ENCODE peak calls at places on chromosomes 4 and X, in five cellular contexts. E, P, T, G and Q are unnamed samples.

GRCh38 chr4:1243451-1244080 is 5.4 kb downstream of the CTBP1 start:
- DNase-seq in E (no peak), P (no peak), T (no peak), G (no peak), Q (no peak)

GRCh38 chr4:144787365-144788263 is 141.7 kb downstream of the HHIP start:
- DNase-seq in E (peak), P (peak), T (peak), G (peak), Q (peak)

GRCh38 chr4:1404573-1405248 is 1.5 kb downstream of the NKX1-1 start:
- DNase-seq in E (no peak), P (no peak), T (no peak), G (no peak), Q (no peak)

GRCh38 chr4:40722576-40723161 is 27.1 kb upstream of the NSUN7 start:
- DNase-seq in E (no peak), P (peak), T (no peak), G (peak), Q (no peak)

GRCh38 chr4:128782076-128782715 is 27.3 kb upstream of the JADE1 start:
- DNase-seq in E (no peak), P (peak), T (no peak), G (no peak), Q (no peak)

GRCh38 chrX:18855919-18856644 is 127.8 kb downstream of the PHKA2 start:
- DNase-seq in E (peak), P (peak), T (no peak), G (peak), Q (peak)

GRCh38 chrX:320126-320783 is 1.7 kb upstream of the GTPBP6 start:
- DNase-seq in E (no peak), P (no peak), T (no peak), G (peak), Q (no peak)

GRCh38 chrX:111168314-111168713 is 72.3 kb downstream of the PAK3 start:
- DNase-seq in E (no peak), P (peak), T (no peak), G (peak), Q (peak)

GRCh38 chr4:89298788-89299152 is 8.8 kb downstream of the GPRIN3 start:
- DNase-seq in E (peak), P (no peak), T (no peak), G (no peak), Q (peak)

GRCh38 chrX:18676470-18676869 is 4.6 kb upstream of the RS1 start:
- DNase-seq in E (no peak), P (no peak), T (peak), G (peak), Q (no peak)

GRCh38 chrX:106802063-106802387 is 448 bp upstream of the TBC1D8B start:
- DNase-seq in E (no peak), P (no peak), T (peak), G (no peak), Q (no peak)

GRCh38 chr4:110344165-110344564 is 131.8 kb upstream of the ENPEP start:
- DNase-seq in E (peak), P (peak), T (peak), G (peak), Q (peak)

GRCh38 chr4:123405212-123405856 is 8.7 kb downstream of the SPRY1 start:
- DNase-seq in E (no peak), P (no peak), T (no peak), G (peak), Q (no peak)

GRCh38 chrX:24760601-24761000 is 66.9 kb downstream of the POLA1 start:
- DNase-seq in E (peak), P (no peak), T (no peak), G (peak), Q (peak)

GRCh38 chr4:40916880-40917279 is 167.1 kb downstream of the NSUN7 start:
- DNase-seq in E (no peak), P (peak), T (peak), G (peak), Q (no peak)

GRCh38 chrX:96432647-96433046 is 252.0 kb upstream of the DIAPH2 start:
- DNase-seq in E (peak), P (no peak), T (no peak), G (peak), Q (no peak)

GRCh38 chr4:40289366-40290188 is 45.6 kb upstream of the CHRNA9 start:
- DNase-seq in E (no peak), P (peak), T (no peak), G (no peak), Q (no peak)

GRCh38 chr4:147963839-147964238 is 232.0 kb downstream of the ARHGAP10 start:
- DNase-seq in E (no peak), P (no peak), T (no peak), G (no peak), Q (no peak)

GRCh38 chr4:127641524-127641923 is 8.8 kb downstream of the INTU start:
- DNase-seq in E (no peak), P (no peak), T (no peak), G (peak), Q (no peak)

GRCh38 chrX:107597264-107597663 is 31.0 kb upstream of the PRPS1 start:
- DNase-seq in E (no peak), P (no peak), T (no peak), G (no peak), Q (no peak)

GRCh38 chr4:46781434-46782092 is 127.5 kb downstream of the COX7B2 start:
- DNase-seq in E (no peak), P (no peak), T (no peak), G (no peak), Q (no peak)

GRCh38 chrX:135632353-135632752 is 81.1 kb upstream of the CT45A1 start:
- DNase-seq in E (no peak), P (peak), T (no peak), G (peak), Q (no peak)
- TF ChIP-seq CTCF in E (no peak), P (peak), T (peak), G (no peak), Q (no peak)

DNA sequence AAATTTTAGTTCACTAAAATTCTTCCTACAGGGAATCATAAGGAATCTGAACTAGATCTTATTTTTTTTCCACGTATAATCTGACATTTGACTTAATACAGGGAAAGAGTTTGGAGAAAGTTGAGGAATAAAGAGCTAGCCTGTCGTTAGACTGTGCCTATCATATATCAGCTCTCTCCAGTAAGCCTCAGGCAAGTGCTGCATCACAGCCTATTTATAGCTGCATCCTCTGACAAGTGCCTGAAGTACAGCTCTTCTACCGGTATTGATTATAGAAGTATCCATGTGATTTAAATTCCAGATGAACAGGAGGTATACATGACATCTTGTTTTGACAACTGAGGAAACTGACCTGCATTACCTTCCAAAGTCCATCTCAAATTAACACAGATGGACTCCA is 248.9 kb downstream of the TLL1 start:
- DNase-seq in E (no peak), P (no peak), T (no peak), G (no peak), Q (no peak)
- H3K4me3 ChIP-seq in E (no peak), P (no peak), T (no peak), G (no peak), Q (no peak)

DNA sequence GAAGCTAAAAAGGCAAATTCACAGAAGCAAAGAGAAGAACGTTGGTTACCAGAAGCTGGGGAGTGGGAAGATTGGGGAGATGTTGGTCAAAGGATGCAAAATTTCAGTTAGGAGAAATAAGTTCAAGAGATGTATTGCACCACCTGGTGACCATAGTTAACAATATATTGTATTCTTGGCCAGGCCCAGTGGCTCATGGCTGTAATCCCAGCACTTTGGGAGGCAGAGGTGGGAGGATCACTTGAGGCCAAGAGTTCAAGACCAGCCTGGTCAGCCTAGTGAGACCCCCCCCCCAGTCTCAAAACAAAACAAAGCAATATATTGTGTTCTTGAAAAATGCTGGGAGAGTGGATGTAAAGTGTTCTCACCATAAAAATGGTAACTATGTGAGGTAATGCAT is 67.9 kb downstream of the TAB3 start:
- DNase-seq in E (no peak), P (no peak), T (no peak), G (no peak), Q (no peak)
- TF ChIP-seq CTCF in E (no peak), P (no peak), T (no peak), G (no peak), Q (no peak)

GRCh38 chrX:48470833-48471118 is 716 bp upstream of the SLC38A5 start:
- DNase-seq in E (no peak), P (no peak), T (no peak), G (no peak), Q (no peak)

GRCh38 chrX:48467331-48467761 is 2.7 kb downstream of the SLC38A5 start:
- DNase-seq in E (no peak), P (no peak), T (no peak), G (no peak), Q (no peak)

GRCh38 chrX:48468247-48468671 is 1.8 kb downstream of the SLC38A5 start:
- DNase-seq in E (no peak), P (peak), T (no peak), G (no peak), Q (no peak)

GRCh38 chrX:48470110-48470832 is at the start of gene SLC38A5:
- DNase-seq in E (no peak), P (no peak), T (no peak), G (no peak), Q (no peak)

DNA sequence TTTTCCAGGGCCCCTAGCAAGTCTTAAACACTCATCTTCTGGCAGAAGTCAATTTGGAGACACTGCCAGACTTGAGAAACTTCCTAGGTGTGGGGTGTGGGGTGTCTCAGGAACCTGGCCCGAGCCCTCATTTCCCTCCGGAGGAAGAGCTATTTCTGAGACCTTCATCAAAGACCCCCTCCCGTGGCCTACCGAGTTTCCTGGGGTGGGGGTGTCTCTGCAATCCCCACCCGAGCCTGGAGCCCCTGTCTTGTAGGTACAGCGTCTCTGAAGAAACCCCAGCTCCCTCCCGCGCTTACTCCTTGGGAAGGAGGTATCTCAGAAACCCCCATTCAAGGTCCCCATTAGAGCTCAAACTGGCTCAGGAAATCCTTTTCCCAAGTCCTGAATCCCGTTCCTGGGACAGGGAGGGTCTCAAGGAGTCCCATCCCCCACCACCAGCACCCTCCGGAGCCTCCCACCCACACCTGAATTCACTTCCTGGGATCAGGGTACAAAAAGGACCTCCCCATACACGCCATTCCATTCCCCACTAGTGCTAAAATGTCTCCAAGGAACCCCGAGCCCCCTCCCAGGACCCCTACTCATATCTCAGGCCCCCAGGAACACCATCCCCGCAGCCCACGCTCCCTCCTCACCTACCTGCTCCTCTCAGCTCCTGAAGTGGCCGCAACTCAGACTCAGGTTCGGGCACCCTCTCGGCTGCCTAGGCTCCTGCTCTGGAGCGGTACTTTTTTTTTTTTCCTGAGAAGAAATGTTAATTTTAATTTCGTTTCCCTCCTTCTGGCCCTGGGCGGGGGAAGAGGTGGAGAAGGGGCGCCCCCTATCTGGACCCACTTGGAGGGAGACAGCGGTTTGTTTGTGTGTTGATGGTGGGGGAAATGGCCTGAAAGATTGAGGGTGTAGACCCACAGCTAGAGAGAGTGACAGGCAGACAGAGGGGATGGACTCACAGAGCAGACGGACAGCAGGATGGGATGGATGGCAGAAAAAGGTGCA is 1.1 kb downstream of the SLC38A5 start:
- DNase-seq in E (no peak), P (peak), T (no peak), G (no peak), Q (no peak)
- H3K4me3 ChIP-seq in E (peak), P (peak), T (no peak), G (no peak), Q (peak)

DNA sequence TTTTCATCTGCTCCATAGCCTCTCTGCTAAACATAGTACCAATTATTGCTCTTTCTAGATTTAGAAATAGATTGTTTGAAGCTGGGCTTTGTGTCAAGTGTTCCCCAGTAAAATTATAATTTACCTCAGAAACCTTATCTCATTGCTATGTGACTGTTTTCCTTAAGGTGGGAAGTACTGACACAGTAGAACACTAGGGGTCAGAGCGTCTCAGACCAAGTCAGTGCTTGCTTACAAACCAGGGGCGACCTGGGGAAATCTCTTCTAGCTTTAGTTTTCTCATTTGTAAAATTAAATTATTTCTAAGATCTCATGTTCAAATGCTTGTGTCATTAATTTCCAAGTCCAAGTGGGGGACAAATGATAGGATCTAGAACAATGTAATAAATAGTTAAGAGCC is 360.4 kb downstream of the RAPGEF2 start:
- DNase-seq in E (no peak), P (no peak), T (no peak), G (no peak), Q (no peak)
- TF ChIP-seq CTCF in E (peak), P (no peak), T (no peak), G (no peak), Q (no peak)

GRCh38 chr4:165426769-165427168 is 48.0 kb downstream of the CPE start:
- DNase-seq in E (no peak), P (peak), T (no peak), G (no peak), Q (no peak)
- H3K4me3 ChIP-seq in E (no peak), P (no peak), T (no peak), G (no peak), Q (no peak)

DNA sequence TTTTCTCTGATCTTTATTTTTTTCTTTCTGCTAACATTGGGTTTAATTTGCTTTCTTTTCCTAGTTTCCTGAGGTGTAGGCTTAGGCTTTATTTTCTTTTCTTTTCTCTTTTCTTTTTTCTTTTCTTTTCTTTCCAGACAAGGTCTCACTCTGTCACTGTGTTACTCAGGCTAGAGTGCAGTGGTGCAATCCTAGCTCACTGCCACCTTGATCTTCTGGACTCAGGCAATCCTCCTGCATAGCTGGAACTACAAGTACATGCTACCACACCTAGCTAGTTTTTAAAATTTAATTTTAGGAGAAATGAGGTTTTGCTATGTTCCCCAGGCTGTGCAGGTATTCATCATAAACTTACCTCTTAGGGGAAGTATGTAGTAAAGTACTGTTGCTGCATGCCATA is 197.8 kb upstream of the ANKRD50 start:
- DNase-seq in E (no peak), P (no peak), T (no peak), G (no peak), Q (no peak)
- TF ChIP-seq CTCF in E (no peak), P (no peak), T (no peak), G (no peak), Q (no peak)

DNA sequence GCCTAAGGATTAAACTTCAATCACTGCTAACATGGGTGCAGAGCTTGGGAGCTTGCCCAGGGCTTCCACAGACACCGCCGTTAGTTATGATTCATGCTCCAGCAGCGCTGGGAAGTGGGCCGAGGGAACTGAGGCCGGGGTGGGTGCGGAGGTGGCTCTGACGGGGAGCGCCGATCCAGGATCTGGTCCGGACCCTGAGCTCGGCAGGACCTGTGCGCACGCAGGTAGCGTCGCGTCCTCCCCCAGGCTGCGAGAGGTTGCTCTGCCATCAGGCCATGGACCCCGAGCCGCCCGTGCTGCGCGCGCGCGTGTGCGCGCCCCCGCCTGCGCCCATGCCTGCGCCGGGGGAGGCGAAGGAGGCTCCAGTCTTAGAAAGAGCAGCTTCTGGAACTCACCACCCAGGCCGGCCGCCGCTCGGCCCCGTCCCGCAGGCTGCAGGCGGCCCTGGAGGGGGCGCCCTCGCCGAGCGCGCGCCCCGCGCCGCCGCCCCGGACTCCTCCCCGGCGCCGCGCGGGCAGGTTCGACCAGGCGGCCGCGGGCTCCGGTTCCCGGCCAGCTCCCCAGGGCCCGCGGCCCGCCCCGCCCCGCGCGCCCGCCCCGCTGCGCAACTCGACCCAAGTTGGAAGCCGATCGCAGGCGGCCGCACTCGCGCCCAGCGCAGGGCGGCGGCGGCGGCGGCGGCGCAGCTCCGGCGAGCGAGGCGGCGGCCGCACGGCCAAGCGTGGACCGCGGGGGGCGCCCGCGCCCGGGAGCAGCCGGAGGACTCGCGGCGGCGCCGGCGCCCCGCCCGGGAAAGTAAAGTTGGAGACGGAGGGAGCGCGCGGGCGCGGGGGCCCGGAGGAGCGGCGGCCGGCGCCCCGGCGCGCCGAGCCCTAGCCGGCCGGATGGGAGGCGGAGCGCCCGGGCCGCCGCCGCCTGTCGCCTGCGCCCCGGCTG is 646 bp upstream of the ADRA2C start:
- DNase-seq in E (peak), P (no peak), T (peak), G (peak), Q (no peak)
- H3K4me3 ChIP-seq in E (no peak), P (no peak), T (peak), G (no peak), Q (peak)

GRCh38 chr4:15964159-15964558 is 1.2 kb upstream of the FGFBP2 start:
- DNase-seq in E (no peak), P (no peak), T (no peak), G (no peak), Q (no peak)
- TF ChIP-seq CTCF in E (no peak), P (no peak), T (peak), G (no peak), Q (peak)

GRCh38 chrX:47583240-47583861 is 1.1 kb downstream of the TIMP1 start:
- DNase-seq in E (no peak), P (no peak), T (no peak), G (no peak), Q (no peak)
- H3K4me3 ChIP-seq in E (peak), P (peak), T (no peak), G (peak), Q (peak)